ENCODE peak calls at places on chromosomes 3 and 15, in four cellular contexts. One of them, this sample, is unnamed.

GRCh38 chr3:81764665-81765064 is 3.2 kb upstream of the GBE1 start:
- DNase-seq in ovary: no peak
- DNase-seq in A549: no peak
- DNase-seq in transverse colon: no peak
- DNase-seq in this sample: no peak

GRCh38 chr3:119401502-119402440 is 61.6 kb downstream of the TMEM39A start:
- DNase-seq in A549: no peak
- DNase-seq in ovary: no peak
- DNase-seq in transverse colon: no peak
- DNase-seq in this sample: no peak

GRCh38 chr3:183300996-183301562 is 48.0 kb downstream of the B3GNT5 start:
- DNase-seq in ovary: no peak
- DNase-seq in transverse colon: no peak
- DNase-seq in A549: no peak
- DNase-seq in this sample: no peak

GRCh38 chr15:31084176-31084575 is 17.3 kb downstream of the TRPM1 start:
- DNase-seq in transverse colon: no peak
- DNase-seq in ovary: no peak
- DNase-seq in A549: no peak
- DNase-seq in this sample: no peak

GRCh38 chr3:147422934-147423599 is 13.9 kb downstream of the ZIC1 start:
- DNase-seq in transverse colon: no peak
- DNase-seq in A549: no peak
- DNase-seq in ovary: no peak
- DNase-seq in this sample: no peak

GRCh38 chr15:100241572-100242479 is 99.9 kb downstream of the ADAMTS17 start:
- DNase-seq in A549: peak; percentile 48
- DNase-seq in transverse colon: no peak
- DNase-seq in ovary: peak; percentile 65
- DNase-seq in this sample: peak; percentile 71

GRCh38 chr3:14555835-14556234 is 15.7 kb upstream of the GRIP2 start:
- DNase-seq in ovary: no peak
- DNase-seq in A549: no peak
- DNase-seq in transverse colon: peak; percentile 20
- DNase-seq in this sample: peak; percentile 61

GRCh38 chr3:44105571-44105970 is 136.1 kb upstream of the TOPAZ1 start:
- DNase-seq in transverse colon: no peak
- DNase-seq in A549: no peak
- DNase-seq in ovary: no peak
- DNase-seq in this sample: no peak

GRCh38 chr3:189304465-189305341 is 132.9 kb downstream of the TPRG1 start:
- DNase-seq in transverse colon: peak; percentile 74
- DNase-seq in A549: peak; percentile 72
- DNase-seq in ovary: no peak
- DNase-seq in this sample: no peak

GRCh38 chr3:108100906-108101305 is 10.1 kb upstream of the CD47 start:
- DNase-seq in A549: no peak
- DNase-seq in ovary: no peak
- DNase-seq in transverse colon: no peak
- DNase-seq in this sample: no peak

GRCh38 chr3:97821810-97822775 is at the start of gene CRYBG3:
- DNase-seq in ovary: peak; percentile 86
- DNase-seq in transverse colon: peak; percentile 88
- DNase-seq in A549: peak; percentile 73
- DNase-seq in this sample: peak; percentile 82

GRCh38 chr3:127959873-127960272 is 44.8 kb downstream of the KBTBD12 start:
- DNase-seq in ovary: no peak
- DNase-seq in A549: peak; percentile 31
- DNase-seq in transverse colon: peak; percentile 11
- DNase-seq in this sample: peak; percentile 40

GRCh38 chr3:143480306-143480852 is 360.8 kb downstream of the CHST2 start:
- DNase-seq in transverse colon: no peak
- DNase-seq in A549: no peak
- DNase-seq in ovary: no peak
- DNase-seq in this sample: no peak

GRCh38 chr15:93180128-93180527 is 91.1 kb upstream of the RGMA start:
- DNase-seq in ovary: no peak
- DNase-seq in transverse colon: no peak
- DNase-seq in A549: no peak
- DNase-seq in this sample: no peak

GRCh38 chr3:38689774-38690173 is 40.3 kb upstream of the SCN5A start:
- DNase-seq in ovary: no peak
- DNase-seq in A549: no peak
- DNase-seq in transverse colon: no peak
- DNase-seq in this sample: no peak

GRCh38 chr3:114447545-114447944 is 153.7 kb downstream of the TIGIT start:
- DNase-seq in A549: no peak
- DNase-seq in ovary: no peak
- DNase-seq in transverse colon: no peak
- DNase-seq in this sample: no peak

GRCh38 chr3:126546013-126546412 is 12.7 kb downstream of the C3orf22 start:
- DNase-seq in ovary: no peak
- DNase-seq in transverse colon: peak; percentile 1
- DNase-seq in A549: no peak
- DNase-seq in this sample: no peak

GRCh38 chr3:25044762-25045161 is 383.3 kb upstream of the RARB start:
- DNase-seq in transverse colon: no peak
- DNase-seq in ovary: no peak
- DNase-seq in A549: no peak
- DNase-seq in this sample: no peak

GRCh38 chr3:5058463-5058862 is 63.6 kb upstream of the ARL8B start:
- DNase-seq in ovary: no peak
- DNase-seq in transverse colon: no peak
- DNase-seq in A549: no peak
- DNase-seq in this sample: no peak

GRCh38 chr15:100918690-100919480 is at the start of gene LRRK1:
- DNase-seq in transverse colon: peak; percentile 52
- DNase-seq in A549: peak; percentile 52
- DNase-seq in ovary: peak; percentile 69
- DNase-seq in this sample: no peak

GRCh38 chr3:97102641-97103040 is 288.2 kb downstream of the EPHA6 start:
- DNase-seq in A549: no peak
- DNase-seq in transverse colon: no peak
- DNase-seq in ovary: no peak
- DNase-seq in this sample: no peak

GRCh38 chr3:167491626-167492025 is 17.8 kb upstream of the SERPINI2 start:
- DNase-seq in transverse colon: no peak
- DNase-seq in A549: no peak
- DNase-seq in ovary: no peak
- DNase-seq in this sample: no peak

GRCh38 chr15:41927516-41927915 is 33.7 kb upstream of the SPTBN5 start:
- DNase-seq in ovary: no peak
- DNase-seq in A549: no peak
- DNase-seq in transverse colon: no peak
- DNase-seq in this sample: no peak

DNA sequence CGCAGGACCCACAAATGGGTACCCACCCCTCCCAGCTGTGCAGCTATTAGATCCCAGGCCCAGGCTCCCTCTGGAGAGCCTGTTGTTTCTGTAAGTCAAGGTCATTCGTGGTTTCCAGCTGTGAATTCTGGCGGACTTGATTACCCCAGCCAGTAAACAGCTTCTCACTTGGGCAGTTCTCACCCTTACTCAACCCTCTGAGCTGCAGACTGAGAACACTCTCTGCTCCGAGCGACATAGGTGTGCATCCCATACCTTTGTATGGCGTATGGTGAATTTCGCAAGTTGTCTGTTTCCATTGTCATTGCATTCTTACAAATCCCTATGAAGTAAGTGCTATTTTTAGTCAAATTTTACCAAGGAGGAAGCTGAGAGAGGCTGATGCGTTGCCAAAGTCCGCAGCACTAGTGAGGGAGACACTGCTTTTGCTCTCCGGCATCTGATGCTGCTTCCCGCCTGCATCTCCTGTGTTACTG is 11.3 kb downstream of the ALPK3 start:
- DNase-seq in ovary: peak; percentile 69
- DNase-seq in transverse colon: no peak
- DNase-seq in A549: no peak
- DNase-seq in this sample: peak; percentile 60
- H3K4me1 ChIP-seq in ovary: peaks cover 28% of the 10 kb centered on the region
- H3K4me1 ChIP-seq in transverse colon: peaks cover 8% of the 10 kb centered on the region
- H3K4me1 ChIP-seq in A549: peaks cover 18% of the 10 kb centered on the region
- H3K4me1 ChIP-seq in this sample: peaks cover 14% of the 10 kb centered on the region

GRCh38 chr3:71168043-71168720 is 415.3 kb downstream of the FOXP1 start:
- DNase-seq in ovary: no peak
- DNase-seq in transverse colon: no peak
- DNase-seq in A549: no peak
- DNase-seq in this sample: no peak
- TF ChIP-seq POLR2A in ovary: no peak
- TF ChIP-seq POLR2A in transverse colon: no peak
- TF ChIP-seq POLR2A in A549: no peak
- TF ChIP-seq POLR2A in this sample: no peak

GRCh38 chr3:157444789-157445188 is 8.1 kb downstream of the PTX3 start:
- DNase-seq in A549: no peak
- DNase-seq in transverse colon: no peak
- DNase-seq in ovary: no peak
- DNase-seq in this sample: no peak

GRCh38 chr3:157443873-157444770 is 7.5 kb downstream of the PTX3 start:
- DNase-seq in transverse colon: no peak
- DNase-seq in A549: no peak
- DNase-seq in ovary: no peak
- DNase-seq in this sample: no peak

GRCh38 chr3:157445897-157446296 is 9.2 kb downstream of the PTX3 start:
- DNase-seq in ovary: no peak
- DNase-seq in transverse colon: no peak
- DNase-seq in A549: no peak
- DNase-seq in this sample: no peak

GRCh38 chr3:157442729-157443128 is 6.1 kb downstream of the PTX3 start:
- DNase-seq in A549: no peak
- DNase-seq in ovary: no peak
- DNase-seq in transverse colon: no peak
- DNase-seq in this sample: no peak

DNA sequence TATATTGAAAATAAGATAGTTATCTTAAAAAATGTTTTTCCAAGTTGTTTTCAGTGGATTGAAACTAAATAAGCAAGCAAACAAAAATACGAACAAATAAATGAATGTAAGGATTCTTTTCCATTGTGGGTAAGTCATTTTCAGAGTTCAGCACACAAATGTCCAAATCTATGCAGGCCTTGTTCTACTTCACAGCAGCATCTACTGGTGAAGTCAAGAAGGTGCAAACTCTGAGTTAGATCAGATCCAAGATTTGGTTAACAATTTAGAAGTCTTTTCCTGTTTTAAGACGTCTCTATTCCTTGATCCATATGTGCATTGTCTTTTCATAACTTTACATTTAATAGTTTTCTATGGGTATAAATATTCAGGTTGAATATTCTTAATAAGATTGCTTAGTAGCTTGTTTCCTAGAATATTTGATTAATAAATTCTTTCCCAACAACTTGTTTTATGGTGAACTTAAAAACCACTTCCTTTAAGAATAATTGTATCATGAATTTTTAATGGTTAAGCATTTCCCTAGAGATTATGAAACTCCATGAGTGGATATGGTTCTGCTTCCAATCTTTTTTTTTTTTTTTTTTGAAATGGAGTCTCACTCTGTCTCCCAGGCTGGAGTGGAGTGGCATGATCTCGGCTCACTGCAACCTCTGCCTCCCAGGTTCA is 10.5 kb downstream of the PTX3 start:
- DNase-seq in ovary: no peak
- DNase-seq in A549: no peak
- DNase-seq in transverse colon: no peak
- DNase-seq in this sample: no peak
- TF ChIP-seq CTCF in ovary: no peak
- TF ChIP-seq CTCF in A549: peak; percentile 74
- TF ChIP-seq CTCF in transverse colon: peak; percentile 10
- TF ChIP-seq CTCF in this sample: no peak

GRCh38 chr15:40749151-40749630 is 5.9 kb downstream of the RMDN3 start:
- DNase-seq in A549: no peak
- DNase-seq in ovary: no peak
- DNase-seq in transverse colon: no peak
- DNase-seq in this sample: no peak
- H3K4me1 ChIP-seq in A549: peaks cover 5% of the 10 kb centered on the region
- H3K4me1 ChIP-seq in ovary: no peaks in the 10 kb centered on the region
- H3K4me1 ChIP-seq in transverse colon: peaks cover 10% of the 10 kb centered on the region
- H3K4me1 ChIP-seq in this sample: peaks cover 3% of the 10 kb centered on the region

GRCh38 chr15:73573071-73573470 is 60.1 kb downstream of the NPTN start:
- DNase-seq in transverse colon: no peak
- DNase-seq in ovary: no peak
- DNase-seq in A549: no peak
- DNase-seq in this sample: no peak

GRCh38 chr15:73571346-73571745 is 61.8 kb downstream of the NPTN start:
- DNase-seq in A549: no peak
- DNase-seq in ovary: no peak
- DNase-seq in transverse colon: no peak
- DNase-seq in this sample: no peak

GRCh38 chr15:73575636-73576247 is 57.4 kb downstream of the NPTN start:
- DNase-seq in transverse colon: no peak
- DNase-seq in A549: no peak
- DNase-seq in ovary: no peak
- DNase-seq in this sample: no peak

GRCh38 chr15:73572296-73572695 is 60.9 kb downstream of the NPTN start:
- DNase-seq in A549: no peak
- DNase-seq in ovary: no peak
- DNase-seq in transverse colon: no peak
- DNase-seq in this sample: no peak

DNA sequence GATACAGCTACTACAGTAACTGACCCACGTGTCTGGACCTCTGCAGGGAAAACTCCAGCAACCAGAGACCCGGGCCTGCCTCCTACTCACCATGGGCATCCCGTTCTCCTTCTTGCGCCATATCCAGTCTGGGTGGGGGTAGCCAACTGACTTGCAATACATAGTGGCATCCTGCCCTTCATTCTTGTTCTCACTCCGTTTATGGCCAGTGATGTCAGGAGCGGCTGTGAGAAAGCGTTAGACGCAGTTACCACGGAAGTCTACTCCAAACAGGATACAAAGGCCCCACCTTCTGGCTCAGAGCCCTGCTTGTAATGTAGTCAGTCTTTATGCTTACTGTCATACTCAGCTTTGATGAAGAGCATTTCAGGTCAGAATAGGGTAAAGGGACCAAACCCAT is 59.6 kb downstream of the NPTN start:
- DNase-seq in transverse colon: peak; percentile 89
- DNase-seq in A549: no peak
- DNase-seq in ovary: no peak
- DNase-seq in this sample: no peak
- TF ChIP-seq POLR2A in transverse colon: no peak
- TF ChIP-seq POLR2A in A549: no peak
- TF ChIP-seq POLR2A in ovary: no peak
- TF ChIP-seq POLR2A in this sample: no peak

GRCh38 chr3:853489-853888 is 239.3 kb upstream of the CNTN6 start:
- DNase-seq in transverse colon: no peak
- DNase-seq in A549: no peak
- DNase-seq in ovary: no peak
- DNase-seq in this sample: no peak

GRCh38 chr3:851098-851790 is 241.6 kb upstream of the CNTN6 start:
- DNase-seq in transverse colon: no peak
- DNase-seq in ovary: no peak
- DNase-seq in A549: no peak
- DNase-seq in this sample: no peak

DNA sequence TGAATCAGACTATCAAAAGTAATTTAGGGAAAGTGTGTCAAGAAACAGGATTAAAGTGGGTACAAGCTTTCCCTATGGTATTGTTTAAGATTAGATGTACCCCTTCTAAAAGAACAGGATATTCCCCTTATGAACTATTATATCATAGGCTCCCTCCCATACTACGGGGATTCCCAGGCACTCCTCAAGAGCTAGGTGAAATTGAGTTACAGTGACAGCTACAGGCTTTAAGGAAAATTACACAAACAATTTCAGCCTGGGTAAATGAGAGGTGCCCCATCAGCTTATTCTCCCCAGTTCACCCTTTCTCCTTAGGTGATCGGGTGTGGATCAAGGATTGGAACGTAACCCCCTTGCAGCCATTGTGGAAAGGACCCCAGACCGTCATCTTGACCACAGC is 240.8 kb upstream of the CNTN6 start:
- DNase-seq in ovary: no peak
- DNase-seq in A549: no peak
- DNase-seq in transverse colon: no peak
- DNase-seq in this sample: no peak
- TF ChIP-seq CTCF in ovary: no peak
- TF ChIP-seq CTCF in A549: no peak
- TF ChIP-seq CTCF in transverse colon: no peak
- TF ChIP-seq CTCF in this sample: peak; percentile 30